ENCODE peak calls at places on chromosomes 3 and 15, in six cellular contexts. S is GM06990; D is NT2/D1; C is stimulated activated CD4-positive, alpha-beta T cell treated with anti-CD3 and anti-CD28 coated beads, Interleukin-4, amount 100 ng/mL, for 4 hours; O is BJ; H is Caki2. Q is an unnamed sample.

GRCh38 chr3:139430467-139430866 is 41.0 kb upstream of the COPB2 start:
- DNase-seq in S (no peak), D (no peak), C (no peak), O (no peak), H (no peak), Q (no peak)

GRCh38 chr3:32569540-32570425 is 875 bp downstream of the DYNC1LI1 start:
- DNase-seq in S (peak), D (peak), C (peak), O (no peak), H (peak), Q (peak)

GRCh38 chr15:92608866-92609700 is 46.5 kb downstream of the FAM174B start:
- DNase-seq in S (no peak), D (no peak), C (no peak), O (no peak), H (no peak), Q (no peak)

GRCh38 chr3:73729969-73730440 is 105.3 kb upstream of the PDZRN3 start:
- DNase-seq in S (no peak), D (no peak), C (no peak), O (no peak), H (no peak), Q (no peak)

GRCh38 chr3:35780800-35781199 is 141.5 kb downstream of the ARPP21 start:
- DNase-seq in S (no peak), D (no peak), C (no peak), O (no peak), H (no peak), Q (no peak)

GRCh38 chr3:11810276-11810675 is 36.4 kb downstream of the TAMM41 start:
- DNase-seq in S (no peak), D (no peak), C (no peak), O (peak), H (no peak), Q (no peak)

GRCh38 chr3:170228093-170228766 is 6.0 kb downstream of the PRKCI start:
- DNase-seq in S (no peak), D (no peak), C (no peak), O (no peak), H (peak), Q (no peak)

GRCh38 chr3:156677536-156677935 is 3.1 kb downstream of the TIPARP start:
- DNase-seq in S (no peak), D (no peak), C (no peak), O (no peak), H (no peak), Q (no peak)

GRCh38 chr15:77251662-77252061 is 168.2 kb downstream of the PEAK1 start:
- DNase-seq in S (no peak), D (no peak), C (no peak), O (no peak), H (no peak), Q (peak)

GRCh38 chr3:70069557-70069956 is 70.0 kb downstream of the SAMMSON start:
- DNase-seq in S (no peak), D (no peak), C (no peak), O (no peak), H (no peak), Q (no peak)

GRCh38 chr3:39727415-39727814 is 82.0 kb upstream of the MYRIP start:
- DNase-seq in S (no peak), D (peak), C (no peak), O (no peak), H (no peak), Q (no peak)

GRCh38 chr15:70101459-70102113 is 3.9 kb upstream of the TLE3 start:
- DNase-seq in S (no peak), D (peak), C (no peak), O (no peak), H (peak), Q (peak)

GRCh38 chr3:197541756-197542539 is 13.8 kb downstream of the BDH1 start:
- DNase-seq in S (no peak), D (no peak), C (no peak), O (no peak), H (no peak), Q (no peak)

GRCh38 chr3:143847787-143848631 is at the start of gene SLC9A9:
- DNase-seq in S (peak), D (peak), C (peak), O (peak), H (peak), Q (peak)

GRCh38 chr3:98068824-98069223 is 18.1 kb upstream of the OR5AC2 start:
- DNase-seq in S (no peak), D (no peak), C (no peak), O (no peak), H (no peak), Q (no peak)

GRCh38 chr3:14549256-14549931 is 9.3 kb upstream of the GRIP2 start:
- DNase-seq in S (no peak), D (no peak), C (no peak), O (no peak), H (no peak), Q (no peak)

GRCh38 chr15:41013698-41014414 is 60.6 kb downstream of the CHAC1 start:
- DNase-seq in S (peak), D (no peak), C (no peak), O (no peak), H (no peak), Q (no peak)

GRCh38 chr3:187484547-187485325 is 116.6 kb downstream of the RTP4 start:
- DNase-seq in S (no peak), D (no peak), C (no peak), O (no peak), H (no peak), Q (no peak)

GRCh38 chr3:35392187-35392586 is 247.1 kb upstream of the ARPP21 start:
- DNase-seq in S (no peak), D (no peak), C (no peak), O (no peak), H (no peak), Q (no peak)

GRCh38 chr15:25181290-25182097 is 226.7 kb downstream of the SNRPN start:
- DNase-seq in S (no peak), D (no peak), C (no peak), O (no peak), H (no peak), Q (no peak)

GRCh38 chr15:23647421-23648375 is at the start of gene MAGEL2:
- DNase-seq in S (no peak), D (no peak), C (no peak), O (no peak), H (no peak), Q (no peak)

GRCh38 chr15:65979316-65979715 is 110.0 kb downstream of the RAB11A start:
- DNase-seq in S (no peak), D (no peak), C (no peak), O (no peak), H (peak), Q (no peak)

GRCh38 chr15:98887976-98888375 is 119.6 kb downstream of the PGPEP1L start:
- DNase-seq in S (no peak), D (no peak), C (no peak), O (no peak), H (no peak), Q (no peak)

GRCh38 chr15:69146724-69147435 is 13.6 kb upstream of the GLCE start:
- DNase-seq in S (no peak), D (no peak), C (no peak), O (no peak), H (no peak), Q (no peak)

GRCh38 chr3:139597947-139598346 is 58.4 kb upstream of the RBP1 start:
- DNase-seq in S (no peak), D (no peak), C (no peak), O (no peak), H (no peak), Q (no peak)

GRCh38 chr3:152574461-152575079 is 260.4 kb upstream of the P2RY1 start:
- DNase-seq in S (no peak), D (peak), C (peak), O (no peak), H (peak), Q (peak)

GRCh38 chr15:71448688-71449114 is 333.4 kb downstream of the THSD4 start:
- DNase-seq in S (peak), D (no peak), C (no peak), O (no peak), H (peak), Q (peak)

GRCh38 chr3:71026634-71027578 is 556.6 kb downstream of the FOXP1 start:
- DNase-seq in S (no peak), D (no peak), C (no peak), O (no peak), H (no peak), Q (no peak)

GRCh38 chr3:49027634-49028033 is 1.6 kb downstream of the IMPDH2 start:
- DNase-seq in S (no peak), D (no peak), C (no peak), O (no peak), H (no peak), Q (no peak)

GRCh38 chr3:18425641-18426403 is 683 bp upstream of the SATB1 start:
- DNase-seq in S (peak), D (no peak), C (peak), O (no peak), H (no peak), Q (peak)

GRCh38 chr15:99257107-99257750 is 5.9 kb downstream of the LRRC28 start:
- DNase-seq in S (no peak), D (no peak), C (no peak), O (no peak), H (no peak), Q (no peak)

GRCh38 chr3:10002951-10003350 is 16.3 kb upstream of the EMC3 start:
- DNase-seq in S (no peak), D (no peak), C (no peak), O (no peak), H (no peak), Q (no peak)

GRCh38 chr3:51974963-51975856 is at the start of gene ABHD14A:
- DNase-seq in S (peak), D (no peak), C (peak), O (no peak), H (peak), Q (peak)